ENCODE peak calls at places on chromosomes 1 and 21, in ten cellular contexts. S, N, O, F, T, H, V, I, A and R are unnamed samples.

GRCh38 chr21:32137266-32137665 is 141.6 kb downstream of the MIS18A start:
- DNase-seq in S (no peak), N (no peak), O (no peak), F (peak; percentile 5), T (no peak), H (no peak), V (no peak), I (no peak), A (peak; percentile 1), R (no peak)

GRCh38 chr1:219261454-219261853 is 87.8 kb downstream of the LYPLAL1 start:
- DNase-seq in S (no peak), N (no peak), O (no peak), F (no peak), T (no peak), H (no peak), V (no peak), I (no peak), A (no peak), R (no peak)

GRCh38 chr1:244271909-244272308 is 179.8 kb downstream of the ADSS2 start:
- DNase-seq in S (no peak), N (no peak), O (no peak), F (no peak), T (no peak), H (no peak), V (no peak), I (no peak), A (no peak), R (no peak)

GRCh38 chr1:41639332-41639936 is 155.0 kb upstream of the EDN2 start:
- DNase-seq in S (no peak), N (no peak), O (no peak), F (no peak), T (no peak), H (no peak), V (no peak), I (no peak), A (no peak), R (no peak)

GRCh38 chr1:117312453-117313138 is 54.7 kb upstream of the MAN1A2 start:
- DNase-seq in S (peak; percentile 17), N (peak; percentile 47), O (no peak), F (no peak), T (peak; percentile 28), H (peak; percentile 43), V (no peak), I (no peak), A (no peak), R (no peak)

GRCh38 chr1:150002217-150002616 is 8.3 kb downstream of the OTUD7B start:
- DNase-seq in S (no peak), N (no peak), O (no peak), F (no peak), T (no peak), H (no peak), V (no peak), I (no peak), A (no peak), R (no peak)

GRCh38 chr21:22352088-22352487 is 1353.9 kb downstream of the NCAM2 start:
- DNase-seq in S (no peak), N (no peak), O (no peak), F (no peak), T (no peak), H (no peak), V (no peak), I (no peak), A (no peak), R (no peak)

GRCh38 chr21:41689289-41689583 is 77.6 kb downstream of the RIPK4 start:
- DNase-seq in S (no peak), N (no peak), O (no peak), F (no peak), T (no peak), H (no peak), V (no peak), I (no peak), A (no peak), R (no peak)

GRCh38 chr1:163240705-163241104 is 38.0 kb upstream of the RGS5 start:
- DNase-seq in S (no peak), N (no peak), O (no peak), F (no peak), T (no peak), H (no peak), V (no peak), I (no peak), A (no peak), R (no peak)

GRCh38 chr1:238916828-238917227 is 469.5 kb upstream of the CHRM3 start:
- DNase-seq in S (no peak), N (no peak), O (no peak), F (no peak), T (no peak), H (no peak), V (no peak), I (no peak), A (no peak), R (no peak)

GRCh38 chr1:206944703-206945102 is 1.6 kb downstream of the PIGR start:
- DNase-seq in S (no peak), N (no peak), O (no peak), F (no peak), T (no peak), H (no peak), V (no peak), I (no peak), A (no peak), R (no peak)

GRCh38 chr1:206949208-206949607 is 2.9 kb upstream of the PIGR start:
- DNase-seq in S (no peak), N (no peak), O (no peak), F (no peak), T (no peak), H (no peak), V (no peak), I (no peak), A (no peak), R (no peak)

GRCh38 chr1:206945779-206946178 is 487 bp downstream of the PIGR start:
- DNase-seq in S (no peak), N (no peak), O (no peak), F (no peak), T (no peak), H (no peak), V (no peak), I (no peak), A (no peak), R (no peak)

GRCh38 chr1:206949641-206950040 is 3.4 kb upstream of the PIGR start:
- DNase-seq in S (no peak), N (no peak), O (no peak), F (no peak), T (no peak), H (no peak), V (no peak), I (no peak), A (no peak), R (no peak)

DNA sequence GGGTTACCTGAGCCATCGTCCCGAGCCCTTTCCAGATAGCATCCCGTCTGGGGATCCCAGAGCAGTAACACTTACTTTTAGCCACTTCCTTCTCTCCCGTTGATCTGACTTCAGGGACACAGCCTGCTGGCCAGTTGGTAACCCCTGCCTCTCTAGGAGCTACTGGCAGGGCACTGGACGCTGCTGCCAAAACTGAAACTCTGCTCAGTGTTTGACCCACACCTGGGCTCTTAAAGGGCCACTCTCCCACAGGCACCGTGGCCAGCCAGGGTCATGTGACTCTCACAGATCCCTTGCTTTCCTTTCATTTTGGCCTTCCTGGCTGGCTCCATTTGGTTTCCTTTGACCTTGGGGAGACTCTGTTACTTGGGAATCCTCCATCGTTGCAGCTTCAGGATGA is at the start of gene PIGR:
- DNase-seq in S (no peak), N (no peak), O (no peak), F (no peak), T (no peak), H (no peak), V (peak; percentile 88), I (no peak), A (no peak), R (no peak)
- TF ChIP-seq POLR2AphosphoS5 in S (no peak), N (no peak), O (no peak), F (no peak), T (no peak), H (no peak), V (peak; percentile 94), I (no peak), A (no peak), R (no peak)

GRCh38 chr1:54965624-54966340 is 14.6 kb upstream of the TMEM61 start:
- DNase-seq in S (no peak), N (no peak), O (peak; percentile 77), F (peak; percentile 60), T (peak; percentile 59), H (no peak), V (peak; percentile 62), I (peak; percentile 82), A (no peak), R (no peak)
- H3K4me1 ChIP-seq in S (no peaks in the 10 kb centered on the region), N (peaks cover 17% of the 10 kb centered on the region), O (no peaks in the 10 kb centered on the region), F (peaks cover 13% of the 10 kb centered on the region), T (no peaks in the 10 kb centered on the region), H (no peaks in the 10 kb centered on the region), V (no peaks in the 10 kb centered on the region), I (peaks cover 24% of the 10 kb centered on the region), A (peaks cover 10% of the 10 kb centered on the region), R (no peaks in the 10 kb centered on the region)

GRCh38 chr1:230690101-230690500 is 23.8 kb downstream of the AGT start:
- DNase-seq in S (no peak), N (no peak), O (no peak), F (no peak), T (no peak), H (no peak), V (no peak), I (no peak), A (no peak), R (no peak)

GRCh38 chr1:230694464-230694863 is 19.5 kb downstream of the AGT start:
- DNase-seq in S (no peak), N (no peak), O (no peak), F (no peak), T (no peak), H (no peak), V (no peak), I (no peak), A (no peak), R (no peak)

GRCh38 chr1:230693221-230693620 is 20.7 kb downstream of the AGT start:
- DNase-seq in S (no peak), N (no peak), O (no peak), F (no peak), T (no peak), H (no peak), V (no peak), I (no peak), A (no peak), R (no peak)

GRCh38 chr1:230694991-230695390 is 18.9 kb downstream of the AGT start:
- DNase-seq in S (no peak), N (no peak), O (no peak), F (no peak), T (no peak), H (no peak), V (no peak), I (no peak), A (no peak), R (no peak)

GRCh38 chr1:230691615-230692014 is 22.3 kb downstream of the AGT start:
- DNase-seq in S (no peak), N (no peak), O (no peak), F (no peak), T (no peak), H (no peak), V (no peak), I (no peak), A (no peak), R (no peak)
- H3K36me3 ChIP-seq in S (peaks cover 9% of the 10 kb centered on the region), N (peaks cover 41% of the 10 kb centered on the region), O (peaks cover 18% of the 10 kb centered on the region), F (peaks cover 22% of the 10 kb centered on the region), T (peaks cover 61% of the 10 kb centered on the region), H (peaks cover 68% of the 10 kb centered on the region), V (peaks cover 83% of the 10 kb centered on the region), I (peaks cover 80% of the 10 kb centered on the region), A (peaks cover 24% of the 10 kb centered on the region), R (peaks cover 9% of the 10 kb centered on the region)

DNA sequence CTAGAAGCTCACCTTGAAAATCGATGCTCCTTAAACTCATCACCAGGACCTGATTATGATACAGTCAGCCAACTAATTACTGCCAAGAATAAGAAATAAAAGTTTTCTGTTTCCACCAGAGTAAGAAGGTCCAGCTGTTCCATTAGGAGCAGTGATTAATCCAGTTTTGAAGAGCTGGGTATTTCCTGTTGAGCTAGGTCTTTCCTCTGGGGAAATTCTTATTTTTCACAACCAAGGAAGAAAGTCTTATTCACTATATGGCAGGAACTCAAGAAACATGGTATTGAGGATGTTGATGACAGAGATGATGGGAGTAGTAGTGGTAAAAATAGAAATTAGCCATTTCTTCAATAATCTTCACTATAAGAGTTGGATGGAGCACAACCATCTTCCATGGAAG is 374.6 kb upstream of the RUNX1 start:
- DNase-seq in S (no peak), N (no peak), O (no peak), F (no peak), T (no peak), H (no peak), V (no peak), I (no peak), A (no peak), R (no peak)
- TF ChIP-seq POLR2AphosphoS5 in S (no peak), N (no peak), O (no peak), F (no peak), T (no peak), H (no peak), V (no peak), I (no peak), A (no peak), R (no peak)